ENCODE peak calls at places on chromosomes 11 and 22, in four cellular contexts. H is stimulated activated CD8-positive, alpha-beta memory T cell treated with anti-CD3 and anti-CD28 coated beads, Interleukin-7, amount 100 ng/mL, for 1 hour; P is T-helper 2 cell; E is uterus. C is an unnamed sample.

GRCh38 chr11:78256962-78257361 is 68.2 kb downstream of the USP35 start:
- DNase-seq in H (no peak), E (peak; percentile 90), P (no peak), C (no peak)

GRCh38 chr11:134118016-134118415 is 49.1 kb downstream of the JAM3 start:
- DNase-seq in P (no peak), H (no peak), E (no peak), C (no peak)

GRCh38 chr11:111059726-111060125 is 185.8 kb upstream of the POU2AF2 start:
- DNase-seq in H (no peak), P (no peak), E (no peak), C (no peak)

GRCh38 chr11:69007978-69008381 is 5.1 kb downstream of the MRGPRF start:
- DNase-seq in E (peak; percentile 32), H (no peak), P (no peak), C (no peak)

GRCh38 chr22:26592368-26593015 is 2.6 kb upstream of the TPST2 start:
- DNase-seq in H (no peak), E (no peak), P (no peak), C (no peak)

GRCh38 chr11:34680206-34680605 is 59.3 kb downstream of the EHF start:
- DNase-seq in H (no peak), P (no peak), E (no peak), C (no peak)

GRCh38 chr11:31722754-31723153 is 88.4 kb downstream of the PAX6 start:
- DNase-seq in P (no peak), E (no peak), H (no peak), C (no peak)

GRCh38 chr11:122210378-122210995 is 94.5 kb upstream of the BLID start:
- DNase-seq in E (no peak), P (no peak), H (no peak), C (no peak)

GRCh38 chr22:50530857-50531545 is 1.2 kb upstream of the TYMP start:
- DNase-seq in E (peak; percentile 82), P (peak; percentile 44), H (no peak), C (peak; percentile 78)

GRCh38 chr22:39932918-39933649 is 27.1 kb upstream of the TMA7B start:
- DNase-seq in H (no peak), P (no peak), E (no peak), C (peak; percentile 28)

GRCh38 chr11:129639300-129639699 is 176.3 kb upstream of the TMEM45B start:
- DNase-seq in P (no peak), H (no peak), E (no peak), C (no peak)

GRCh38 chr11:92152245-92152644 is 72.4 kb upstream of the FAT3 start:
- DNase-seq in H (no peak), P (no peak), E (no peak), C (no peak)

GRCh38 chr22:40237788-40238424 is 60.2 kb downstream of the TNRC6B start:
- DNase-seq in P (no peak), E (no peak), H (no peak), C (no peak)

GRCh38 chr11:1227551-1228182 is 4.8 kb downstream of the MUC5B start:
- DNase-seq in P (no peak), H (no peak), E (no peak), C (no peak)

GRCh38 chr11:129937592-129938238 is 42.3 kb upstream of the NFRKB start:
- DNase-seq in H (no peak), E (no peak), P (no peak), C (no peak)

GRCh38 chr22:46031965-46032851 is 55.2 kb upstream of the WNT7B start:
- DNase-seq in H (no peak), P (no peak), E (peak; percentile 24), C (no peak)

GRCh38 chr11:33530824-33531223 is 169.8 kb downstream of the C11orf91 start:
- DNase-seq in H (no peak), P (no peak), E (no peak), C (no peak)

GRCh38 chr11:12864316-12865156 is 144.6 kb upstream of the RASSF10 start:
- DNase-seq in P (no peak), E (no peak), H (no peak), C (no peak)

GRCh38 chr11:10295056-10295901 is 1.3 kb upstream of the SBF2 start:
- DNase-seq in H (no peak), P (no peak), E (no peak), C (no peak)

GRCh38 chr11:73982595-73982989 is at the start of gene UCP2:
- DNase-seq in H (peak; percentile 78), P (peak; percentile 79), E (peak; percentile 66), C (peak; percentile 71)

GRCh38 chr22:21698430-21699329 is 32.9 kb downstream of the PPIL2 start:
- DNase-seq in E (peak; percentile 50), P (no peak), H (no peak), C (no peak)

GRCh38 chr11:20089796-20090653 is 70.2 kb downstream of the DBX1 start:
- DNase-seq in H (no peak), E (no peak), P (no peak), C (no peak)

GRCh38 chr22:38700789-38701628 is at the start of gene JOSD1:
- DNase-seq in E (peak; percentile 94), H (peak; percentile 99), P (peak; percentile 97), C (peak; percentile 97)

GRCh38 chr22:27734066-27734465 is 67.5 kb downstream of the MN1 start:
- DNase-seq in P (no peak), E (no peak), H (no peak), C (no peak)

GRCh38 chr11:118080296-118080695 is 3.4 kb downstream of the TMPRSS4 start:
- DNase-seq in P (no peak), E (no peak), H (no peak), C (no peak)

GRCh38 chr11:102109896-102110760 is at the start of gene YAP1:
- DNase-seq in E (peak; percentile 88), H (peak; percentile 26), P (peak; percentile 20), C (peak; percentile 47)

C was measured in activated CD4-positive, alpha-beta T cell treated with anti-CD3 and anti-CD28 coated beads, Interleukin-2, amount 50 U/mL, for 4 hours.